ENCODE peak calls at places on chromosomes 4 and X, in ten cellular contexts. S is stimulated activated naive B cell treated with anti-CD40 and anti-IgM and Interleukin-4, amounts not matched to agents 10 μg/mL and 1 μg/mL and 100 μg/mL, for 72 hours; E is upper lobe of left lung; F is fibroblast of the aortic adventitia; P is KG1; I is activated CD4-positive, alpha-beta T cell treated with anti-CD3 and anti-CD28 coated beads, Interleukin-2, amount 50 U/mL, for 1 hour; Z is HCEC 1CT; A is A549; B is activated naive CD8-positive, alpha-beta T cell treated with anti-CD3 and anti-CD28 coated beads, Interleukin-2, amount 50 U/mL, for 24 hours; T is stimulated activated CD4-positive, alpha-beta T cell treated with anti-CD3 and anti-CD28 coated beads, Interleukin-1b, Interleukin-23, amount 100 ng/mL, for 4 hours. G is an unnamed sample.

GRCh38 chr4:6929339-6929734 is 19.7 kb downstream of the TBC1D14 start:
- DNase-seq in Z (no peak), T (no peak), B (no peak), I (no peak), P (no peak), E (no peak), A (no peak), F (no peak), S (no peak), G (no peak)

GRCh38 chrX:42220722-42221121 is 297.4 kb upstream of the CASK start:
- DNase-seq in Z (no peak), I (no peak), B (no peak), P (no peak), F (no peak), E (no peak), S (no peak), T (no peak), A (no peak), G (no peak)

GRCh38 chr4:55020131-55020530 is 105.3 kb downstream of the KDR start:
- DNase-seq in Z (no peak), A (no peak), P (no peak), B (no peak), T (no peak), F (no peak), I (no peak), S (no peak), E (no peak), G (no peak)

GRCh38 chrX:154719132-154719675 is 31.7 kb downstream of the GAB3 start:
- DNase-seq in I (peak; percentile 26), S (no peak), B (no peak), Z (peak; percentile 80), F (peak; percentile 58), A (no peak), T (no peak), E (peak; percentile 38), P (no peak), G (no peak)

GRCh38 chr4:39427477-39428119 is 20.9 kb downstream of the KLB start:
- DNase-seq in Z (no peak), S (no peak), E (no peak), P (no peak), F (no peak), B (no peak), I (no peak), T (no peak), A (no peak), G (no peak)

GRCh38 chrX:102712967-102713677 is 874 bp downstream of the GPRASP2 start:
- DNase-seq in F (peak; percentile 72), B (no peak), T (no peak), A (peak; percentile 55), S (no peak), Z (peak; percentile 38), E (peak; percentile 36), P (no peak), I (no peak), G (no peak)

GRCh38 chr4:131347816-131348215 is 1801.3 kb upstream of the PCDH10 start:
- DNase-seq in I (no peak), F (no peak), B (no peak), A (no peak), P (no peak), E (no peak), S (no peak), T (no peak), Z (no peak), G (no peak)

GRCh38 chr4:120862432-120862831 is 60.1 kb downstream of the PRDM5 start:
- DNase-seq in F (no peak), E (no peak), T (no peak), A (no peak), I (no peak), Z (no peak), P (no peak), B (no peak), S (no peak), G (no peak)

GRCh38 chr4:94798808-94799207 is 41.1 kb downstream of the BMPR1B start:
- DNase-seq in B (no peak), E (no peak), I (no peak), F (peak; percentile 68), Z (no peak), T (no peak), P (no peak), S (no peak), A (no peak), G (no peak)

GRCh38 chrX:7446815-7447214 is 298.9 kb upstream of the PUDP start:
- DNase-seq in A (no peak), P (no peak), E (no peak), Z (peak; percentile 64), I (no peak), T (no peak), S (no peak), F (no peak), B (no peak), G (no peak)

GRCh38 chrX:12979011-12979629 is 4.2 kb downstream of the TMSB4X start:
- DNase-seq in B (no peak), T (no peak), I (no peak), Z (no peak), A (no peak), P (peak; percentile 5), F (no peak), E (no peak), S (no peak), G (no peak)

GRCh38 chr4:113209652-113210320 is 160.3 kb downstream of the ANK2 start:
- DNase-seq in S (no peak), I (no peak), Z (no peak), A (no peak), P (no peak), T (no peak), F (no peak), E (no peak), B (no peak), G (no peak)

GRCh38 chr4:33381806-33382205 is 2661.6 kb downstream of the PCDH7 start:
- DNase-seq in E (no peak), S (no peak), P (no peak), B (no peak), Z (no peak), T (no peak), A (no peak), F (no peak), I (no peak), G (no peak)

GRCh38 chrX:54358424-54359211 is 772 bp upstream of the WNK3 start:
- DNase-seq in I (peak; percentile 25), A (no peak), T (peak; percentile 41), B (peak; percentile 46), S (peak; percentile 26), E (peak; percentile 24), F (peak; percentile 3), Z (no peak), P (no peak), G (no peak)

GRCh38 chr4:147984065-147984777 is 252.3 kb downstream of the ARHGAP10 start:
- DNase-seq in B (peak; percentile 4), A (peak; percentile 25), F (peak; percentile 53), P (no peak), E (no peak), S (no peak), I (no peak), T (no peak), Z (peak; percentile 13), G (peak; percentile 16)

GRCh38 chr4:3644849-3645627 is 112.8 kb upstream of the LRPAP1 start:
- DNase-seq in I (no peak), S (no peak), A (peak; percentile 15), P (no peak), E (no peak), F (peak; percentile 10), Z (no peak), B (no peak), T (no peak), G (no peak)

GRCh38 chr4:17313194-17313593 is 198.7 kb downstream of the QDPR start:
- DNase-seq in S (no peak), T (no peak), F (peak; percentile 25), B (no peak), E (no peak), I (no peak), Z (no peak), P (no peak), A (no peak), G (no peak)

GRCh38 chr4:105474110-105474518 is 252 bp upstream of the PPA2 start:
- DNase-seq in I (no peak), P (no peak), B (peak; percentile 88), S (no peak), Z (no peak), F (peak; percentile 76), T (peak; percentile 81), E (peak; percentile 93), A (peak; percentile 76), G (peak; percentile 71)

GRCh38 chrX:136659174-136659573 is 11.2 kb downstream of the CD40LG start:
- DNase-seq in B (no peak), P (no peak), Z (no peak), A (no peak), T (no peak), F (no peak), I (no peak), E (no peak), S (no peak), G (no peak)

GRCh38 chr4:182925298-182925738 is 8.1 kb upstream of the DCTD start:
- DNase-seq in I (peak; percentile 49), S (peak; percentile 49), E (peak; percentile 66), T (peak; percentile 33), Z (peak; percentile 30), F (peak; percentile 51), A (peak; percentile 27), P (no peak), B (peak; percentile 55), G (no peak)

GRCh38 chr4:97576955-97577354 is 566.3 kb downstream of the STPG2 start:
- DNase-seq in E (no peak), B (no peak), Z (no peak), P (no peak), I (no peak), F (no peak), T (no peak), A (no peak), S (no peak), G (no peak)

GRCh38 chr4:1043658-1044468 is 32.4 kb downstream of the FGFRL1 start:
- DNase-seq in F (peak; percentile 99), E (peak; percentile 89), B (peak; percentile 57), T (no peak), I (no peak), S (no peak), P (no peak), Z (peak; percentile 95), A (peak; percentile 72), G (no peak)

GRCh38 chrX:44619039-44619438 is 76.4 kb upstream of the FUNDC1 start:
- DNase-seq in T (no peak), B (no peak), I (no peak), E (no peak), P (no peak), F (no peak), S (peak; percentile 6), A (no peak), Z (no peak), G (no peak)

GRCh38 chr4:47933798-47934197 is 19.4 kb upstream of the NFXL1 start:
- DNase-seq in E (no peak), A (peak; percentile 5), S (no peak), Z (peak; percentile 39), B (no peak), I (no peak), F (peak; percentile 81), P (no peak), T (no peak), G (no peak)

GRCh38 chrX:79080131-79080530 is 64.4 kb upstream of the GPR174 start:
- DNase-seq in T (no peak), S (no peak), P (no peak), A (no peak), Z (no peak), F (peak; percentile 32), I (no peak), E (no peak), B (no peak), G (no peak)

GRCh38 chrX:111869639-111870034 is 6.3 kb upstream of the TRPC5OS start:
- DNase-seq in Z (peak; percentile 8), I (no peak), E (peak; percentile 24), P (no peak), S (peak; percentile 4), B (peak; percentile 1), A (peak; percentile 5), F (peak; percentile 53), T (no peak), G (no peak)

GRCh38 chr4:158586881-158587280 is 65.2 kb downstream of the RXFP1 start:
- DNase-seq in P (no peak), E (no peak), F (no peak), S (no peak), A (no peak), B (no peak), T (no peak), I (no peak), Z (no peak), G (no peak)

G was measured in GM12891.